ENCODE peak calls at places on chromosome 20, in five cellular contexts. Y is tibial nerve, R is GM12878, L is adrenal gland, H is GM12891. Q is an unnamed sample.

GRCh38 chr20:47274449-47275108 is 81.9 kb downstream of the ZMYND8 start:
- DNase-seq in Y (peak), R (peak), L (no peak), H (peak), Q (peak)

GRCh38 chr20:56424931-56425330 is 12.9 kb downstream of the CASS4 start:
- DNase-seq in Y (no peak), R (no peak), L (no peak), H (no peak), Q (no peak)

GRCh38 chr20:1341561-1342265 is 12.8 kb upstream of the SDCBP2 start:
- DNase-seq in Y (no peak), R (no peak), L (no peak), H (no peak), Q (no peak)

GRCh38 chr20:48983423-48984400 is 62.2 kb downstream of the ARFGEF2 start:
- DNase-seq in Y (no peak), R (no peak), L (peak), H (no peak), Q (peak)

GRCh38 chr20:1632228-1632577 is 12.4 kb upstream of the SIRPB1 start:
- DNase-seq in Y (no peak), R (no peak), L (no peak), H (no peak), Q (no peak)

GRCh38 chr20:5569021-5569420 is 181.2 kb upstream of the SHLD1 start:
- DNase-seq in Y (peak), R (no peak), L (peak), H (no peak), Q (no peak)

GRCh38 chr20:37414133-37414532 is 68.2 kb downstream of the SRC start:
- DNase-seq in Y (no peak), R (no peak), L (no peak), H (no peak), Q (no peak)

GRCh38 chr20:46122071-46122470 is 4.0 kb downstream of the CD40 start:
- DNase-seq in Y (no peak), R (no peak), L (no peak), H (no peak), Q (peak)

GRCh38 chr20:32522775-32523612 is 62.1 kb downstream of the NOL4L start:
- DNase-seq in Y (no peak), R (no peak), L (no peak), H (no peak), Q (peak)

GRCh38 chr20:23125159-23125558 is 39.0 kb upstream of the CD93 start:
- DNase-seq in Y (no peak), R (no peak), L (no peak), H (no peak), Q (no peak)

GRCh38 chr20:6767536-6768227 is at the start of gene BMP2:
- DNase-seq in Y (peak), R (no peak), L (peak), H (peak), Q (no peak)

GRCh38 chr20:36573798-36574277 is 441 bp downstream of the TGIF2 start:
- DNase-seq in Y (no peak), R (no peak), L (peak), H (no peak), Q (no peak)

GRCh38 chr20:37284691-37285124 is 4.7 kb upstream of the MANBAL start:
- DNase-seq in Y (no peak), R (no peak), L (no peak), H (no peak), Q (no peak)

GRCh38 chr20:63739129-63740069 is at the start of gene SLC2A4RG:
- DNase-seq in Y (peak), R (no peak), L (peak), H (peak), Q (peak)

GRCh38 chr20:3250091-3250504 is 11.1 kb upstream of the SLC4A11 start:
- DNase-seq in Y (no peak), R (no peak), L (no peak), H (no peak), Q (no peak)

GRCh38 chr20:37880726-37881591 is 22.0 kb upstream of the VSTM2L start:
- DNase-seq in Y (no peak), R (no peak), L (peak), H (no peak), Q (no peak)

GRCh38 chr20:32470025-32470861 is 112.1 kb downstream of the ASXL1 start:
- DNase-seq in Y (no peak), R (no peak), L (peak), H (peak), Q (no peak)

GRCh38 chr20:45211569-45212474 is 5.0 kb downstream of the SEMG1 start:
- DNase-seq in Y (no peak), R (no peak), L (no peak), H (no peak), Q (no peak)

GRCh38 chr20:53870426-53871199 is 199.8 kb downstream of the BCAS1 start:
- DNase-seq in Y (no peak), R (no peak), L (no peak), H (no peak), Q (no peak)

GRCh38 chr20:37245671-37246237 is 15.9 kb downstream of the GHRH start:
- DNase-seq in Y (no peak), R (no peak), L (no peak), H (no peak), Q (no peak)

GRCh38 chr20:10309326-10309725 is 90.7 kb downstream of the SNAP25 start:
- DNase-seq in Y (no peak), R (no peak), L (no peak), H (no peak), Q (peak)

GRCh38 chr20:37630161-37630560 is 63.7 kb upstream of the CTNNBL1 start:
- DNase-seq in Y (no peak), R (no peak), L (peak), H (no peak), Q (no peak)

GRCh38 chr20:48605364-48606116 is 222.3 kb downstream of the PREX1 start:
- DNase-seq in Y (no peak), R (no peak), L (no peak), H (no peak), Q (no peak)

GRCh38 chr20:46293084-46293483 is 15.2 kb downstream of the CDH22 start:
- DNase-seq in Y (no peak), R (no peak), L (no peak), H (no peak), Q (peak)

GRCh38 chr20:51420111-51420510 is 122.4 kb downstream of the NFATC2 start:
- DNase-seq in Y (no peak), R (no peak), L (no peak), H (no peak), Q (peak)

GRCh38 chr20:1323830-1324597 is 4.9 kb downstream of the SDCBP2 start:
- DNase-seq in Y (no peak), R (no peak), L (no peak), H (no peak), Q (no peak)

GRCh38 chr20:58800134-58800650 is 50.5 kb downstream of the GNAS-AS1 start:
- DNase-seq in Y (no peak), R (no peak), L (no peak), H (no peak), Q (no peak)

GRCh38 chr20:39800548-39800947 is 838.4 kb downstream of the DHX35 start:
- DNase-seq in Y (no peak), R (peak), L (peak), H (no peak), Q (no peak)

GRCh38 chr20:35120012-35120701 is 27.0 kb downstream of the EDEM2 start:
- DNase-seq in Y (no peak), R (no peak), L (no peak), H (no peak), Q (no peak)
- TF ChIP-seq POLR2A in Y (no peak), R (no peak), L (no peak), H (no peak), Q (no peak)

GRCh38 chr20:12019677-12020076 is 102.0 kb downstream of the BTBD3 start:
- DNase-seq in Y (no peak), R (no peak), L (no peak), H (no peak), Q (no peak)

GRCh38 chr20:12023169-12023795 is 105.6 kb downstream of the BTBD3 start:
- DNase-seq in Y (no peak), R (no peak), L (no peak), H (peak), Q (no peak)

DNA sequence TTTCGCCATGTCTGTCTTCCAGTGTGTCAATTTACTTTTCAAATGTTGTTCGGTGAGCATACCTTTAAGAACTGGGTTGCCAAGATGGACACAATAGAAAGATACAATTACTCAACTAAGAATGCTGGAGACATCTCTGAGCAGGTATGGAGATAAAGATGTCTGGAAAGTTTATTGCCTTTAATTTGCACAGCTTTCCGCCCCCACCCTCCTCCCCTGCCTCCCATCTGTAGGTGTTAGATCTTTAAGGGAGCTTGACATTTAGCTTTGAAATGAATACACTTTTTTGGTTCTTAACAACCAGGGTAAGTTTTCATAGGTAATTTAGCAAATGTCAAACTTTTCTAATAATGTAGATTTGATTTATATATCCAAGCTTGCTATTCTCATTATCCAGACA is 104.4 kb downstream of the BTBD3 start:
- DNase-seq in Y (no peak), R (no peak), L (no peak), H (no peak), Q (no peak)
- TF ChIP-seq POLR2A in Y (no peak), R (no peak), L (no peak), H (no peak), Q (no peak)

GRCh38 chr20:18588554-18589043 is 745 bp downstream of the DTD1 start:
- DNase-seq in Y (no peak), R (no peak), L (no peak), H (no peak), Q (no peak)

GRCh38 chr20:18585134-18585533 is 2.7 kb upstream of the DTD1 start:
- DNase-seq in Y (no peak), R (no peak), L (no peak), H (no peak), Q (no peak)

GRCh38 chr20:18590163-18590562 is 2.3 kb downstream of the DTD1 start:
- DNase-seq in Y (no peak), R (no peak), L (no peak), H (no peak), Q (no peak)

DNA sequence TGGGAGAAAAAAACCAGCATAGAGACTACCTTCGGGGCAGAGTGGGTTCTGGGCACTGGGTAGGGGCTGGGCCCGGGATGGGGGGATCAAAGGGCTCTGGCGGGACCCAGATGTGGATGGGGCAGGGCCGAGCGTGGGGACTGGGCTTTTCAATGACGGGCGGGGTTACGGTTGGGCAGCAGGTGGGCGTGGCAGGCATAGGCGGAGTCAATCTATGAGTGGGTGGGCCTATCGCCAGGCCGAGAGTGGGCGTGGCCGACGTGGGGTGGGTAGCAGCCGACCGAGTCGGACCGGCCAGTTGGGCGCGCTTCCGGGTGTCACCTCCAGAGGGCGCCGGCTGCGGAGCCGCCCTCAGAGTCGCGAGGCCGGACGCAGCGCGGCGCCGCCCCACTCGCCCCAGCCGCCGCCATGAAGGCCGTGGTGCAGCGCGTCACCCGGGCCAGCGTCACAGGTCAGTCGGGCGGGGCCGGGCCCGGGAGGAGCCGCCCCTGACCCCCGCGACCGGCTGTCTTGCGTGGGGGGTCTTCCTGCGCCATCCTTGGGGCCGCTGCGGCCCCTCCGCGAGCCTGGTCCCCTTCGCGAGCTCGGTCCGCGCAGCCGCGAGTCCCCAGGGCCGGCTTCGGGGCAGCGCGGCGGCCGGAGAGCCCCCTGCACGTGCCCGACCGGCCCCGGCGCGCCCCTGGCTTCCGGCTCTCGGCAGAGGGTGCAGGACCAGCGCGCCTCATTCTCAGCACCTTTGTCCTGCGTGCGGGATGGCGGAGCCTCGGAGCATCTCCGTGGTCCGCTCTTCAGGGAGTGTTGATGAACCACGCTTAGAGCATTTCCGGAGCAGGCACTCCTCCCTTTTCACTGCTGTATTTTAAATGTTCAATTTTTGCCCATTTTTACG is at the start of gene DTD1:
- DNase-seq in Y (peak), R (peak), L (peak), H (peak), Q (peak)
- TF ChIP-seq POLR2A in Y (peak), R (peak), L (peak), H (peak), Q (peak)

GRCh38 chr20:62116558-62117361 is 5.5 kb upstream of the LSM14B start:
- DNase-seq in Y (no peak), R (no peak), L (no peak), H (no peak), Q (no peak)

GRCh38 chr20:62117658-62118057 is 4.6 kb upstream of the LSM14B start:
- DNase-seq in Y (no peak), R (no peak), L (no peak), H (no peak), Q (no peak)

GRCh38 chr20:62117362-62117646 is 5.0 kb upstream of the LSM14B start:
- DNase-seq in Y (no peak), R (no peak), L (no peak), H (no peak), Q (no peak)

GRCh38 chr20:62112368-62112767 is 9.9 kb upstream of the LSM14B start:
- DNase-seq in Y (no peak), R (no peak), L (no peak), H (no peak), Q (no peak)

DNA sequence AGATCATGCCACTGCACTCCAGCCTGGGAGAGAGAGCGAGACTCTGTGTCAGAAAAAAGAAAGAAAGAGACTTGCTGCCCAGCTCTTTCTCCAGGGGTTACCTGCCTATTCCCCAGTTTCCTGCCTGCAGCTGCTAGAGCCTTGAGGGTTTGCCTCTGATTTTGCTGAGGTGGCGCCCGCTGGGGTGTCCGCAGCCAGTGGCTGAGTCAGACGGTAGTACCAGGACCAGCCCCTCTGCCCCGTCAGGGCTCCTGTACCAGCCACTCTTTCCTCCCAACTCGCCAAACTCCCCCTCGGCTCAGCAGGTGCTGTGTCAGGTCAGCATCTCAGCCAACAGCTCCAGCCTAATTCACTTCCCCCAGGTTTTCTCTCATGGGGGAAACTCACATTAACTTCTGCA is 7.4 kb upstream of the LSM14B start:
- DNase-seq in Y (no peak), R (no peak), L (no peak), H (no peak), Q (no peak)
- TF ChIP-seq POLR2A in Y (no peak), R (no peak), L (no peak), H (no peak), Q (no peak)

DNA sequence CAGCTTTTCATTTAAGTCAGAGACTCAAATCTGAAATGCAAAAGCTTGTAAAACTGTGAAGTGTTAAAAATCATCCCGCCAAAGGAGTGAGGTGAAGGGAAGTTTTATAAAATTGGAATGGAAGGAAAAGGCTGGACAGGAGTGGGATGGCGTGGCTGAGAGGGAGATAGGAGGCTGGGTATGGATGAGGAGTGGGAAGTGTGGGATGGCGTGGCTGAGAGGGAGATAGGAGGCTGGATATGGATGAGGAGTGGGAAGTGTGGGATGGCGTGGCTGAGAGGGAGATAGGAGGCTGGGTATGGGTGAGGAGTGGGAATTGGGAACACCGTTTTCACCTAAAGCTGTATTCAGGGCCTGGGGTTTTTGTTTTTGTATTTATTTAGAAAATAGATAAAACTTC is 59.4 kb upstream of the NKX2-2 start:
- DNase-seq in Y (no peak), R (no peak), L (no peak), H (no peak), Q (no peak)
- TF ChIP-seq POLR2A in Y (no peak), R (no peak), L (no peak), H (no peak), Q (no peak)

GRCh38 chr20:25493748-25494505 is 86.5 kb downstream of the GINS1 start:
- DNase-seq in Y (no peak), R (no peak), L (no peak), H (no peak), Q (no peak)

GRCh38 chr20:25493137-25493536 is 85.7 kb downstream of the GINS1 start:
- DNase-seq in Y (no peak), R (no peak), L (no peak), H (no peak), Q (no peak)

GRCh38 chr20:25495189-25495824 is 87.8 kb downstream of the GINS1 start:
- DNase-seq in Y (no peak), R (no peak), L (no peak), H (no peak), Q (no peak)

GRCh38 chr20:25496165-25496967 is 88.9 kb downstream of the GINS1 start:
- DNase-seq in Y (no peak), R (no peak), L (no peak), H (no peak), Q (no peak)

GRCh38 chr20:25494506-25495188 is 87.2 kb downstream of the GINS1 start:
- DNase-seq in Y (no peak), R (no peak), L (no peak), H (no peak), Q (no peak)
- TF ChIP-seq POLR2A in Y (no peak), R (no peak), L (no peak), H (no peak), Q (no peak)

GRCh38 chr20:50115591-50116367 is 2.8 kb upstream of the UBE2V1 start:
- DNase-seq in Y (peak), R (peak), L (peak), H (peak), Q (peak)
- TF ChIP-seq POLR2A in Y (peak), R (peak), L (no peak), H (peak), Q (peak)